ENCODE peak calls at places on chromosomes 16 and 17, in ten cellular contexts. N is mucosa of descending colon; X is left lung; Z is heart right ventricle; P is A549; H is CD8-positive, alpha-beta T cell; D is GM12878; B is thoracic aorta; Y is PC-3; Q is right cardiac atrium. V is an unnamed sample.

GRCh38 chr17:69228576-69228975 is at the start of gene ABCA10:
- ATAC-seq in Y (peak), X (no peak), N (no peak), B (no peak), Q (peak), Z (no peak), H (no peak), D (no peak), P (no peak), V (no peak)

GRCh38 chr16:17063156-17063555 is 407.6 kb downstream of the XYLT1 start:
- ATAC-seq in N (no peak), H (no peak), D (no peak), B (no peak), P (no peak), Z (no peak), Q (no peak), X (no peak), Y (no peak), V (no peak)

GRCh38 chr16:80743273-80743672 is 61.1 kb downstream of the CDYL2 start:
- ATAC-seq in P (no peak), Q (no peak), B (no peak), Y (no peak), D (no peak), H (peak), X (no peak), N (no peak), Z (no peak), V (no peak)

GRCh38 chr16:9275386-9275785 is 183.9 kb downstream of the HAPSTR1 start:
- ATAC-seq in D (no peak), N (peak), Z (no peak), B (no peak), Q (no peak), H (no peak), P (no peak), Y (no peak), X (no peak), V (no peak)

GRCh38 chr16:57244463-57244766 is 644 bp upstream of the ARL2BP start:
- ATAC-seq in Y (no peak), Q (no peak), X (no peak), H (no peak), Z (no peak), N (peak), D (peak), B (peak), P (peak), V (peak)

GRCh38 chr16:57590654-57591085 is 37.8 kb upstream of the ADGRG1 start:
- ATAC-seq in B (no peak), X (peak), P (peak), N (no peak), Q (peak), H (no peak), D (peak), Y (peak), Z (peak), V (no peak)

GRCh38 chr17:16314189-16314588 is 39.1 kb downstream of the CENPV start:
- ATAC-seq in D (no peak), Q (no peak), X (no peak), Z (no peak), N (no peak), B (no peak), Y (no peak), P (no peak), H (no peak), V (no peak)

GRCh38 chr17:78378225-78379133 is at the start of gene PGS1:
- ATAC-seq in Y (peak), D (peak), P (peak), H (peak), N (peak), B (peak), X (peak), Q (peak), Z (peak), V (peak)

GRCh38 chr16:239948-240277 is 5.3 kb downstream of the FAM234A start:
- ATAC-seq in N (no peak), Z (no peak), X (no peak), Y (no peak), B (no peak), D (no peak), Q (no peak), P (no peak), H (no peak), V (no peak)

GRCh38 chr16:70608516-70608915 is 37.8 kb upstream of the IL34 start:
- ATAC-seq in X (no peak), Y (peak), H (no peak), D (no peak), Q (no peak), P (no peak), Z (no peak), N (peak), B (no peak), V (no peak)

GRCh38 chr17:76038050-76038449 is 10.9 kb upstream of the EVPL start:
- ATAC-seq in N (no peak), Y (no peak), X (no peak), P (no peak), B (no peak), Q (no peak), D (no peak), Z (no peak), H (no peak), V (no peak)

GRCh38 chr17:1506649-1507254 is 9.7 kb downstream of the INPP5K start:
- ATAC-seq in Y (no peak), D (no peak), H (no peak), P (no peak), Z (peak), X (no peak), B (no peak), N (no peak), Q (peak), V (no peak)

GRCh38 chr16:626787-627457 is 3.9 kb upstream of the WFIKKN1 start:
- ATAC-seq in N (peak), Z (no peak), H (no peak), Q (no peak), X (peak), D (no peak), Y (peak), P (peak), B (no peak), V (no peak)

GRCh38 chr16:28543072-28543471 is 4.3 kb upstream of the NUPR1 start:
- ATAC-seq in P (no peak), Z (no peak), Y (no peak), N (peak), B (no peak), H (no peak), D (peak), Q (no peak), X (peak), V (no peak)

GRCh38 chr16:56763305-56763916 is 33.5 kb downstream of the NUP93 start:
- ATAC-seq in B (no peak), H (no peak), X (no peak), P (no peak), Q (no peak), D (no peak), Y (no peak), N (peak), Z (no peak), V (no peak)

GRCh38 chr17:35866356-35866950 is 2.2 kb downstream of the HEATR9 start:
- ATAC-seq in D (no peak), X (peak), Q (no peak), N (no peak), P (no peak), H (no peak), Y (no peak), Z (no peak), B (no peak), V (no peak)

GRCh38 chr16:70735141-70735979 is 49.5 kb upstream of the MTSS2 start:
- ATAC-seq in B (no peak), N (peak), Q (peak), X (peak), Z (peak), P (no peak), H (no peak), Y (no peak), D (no peak), V (peak)

DNA sequence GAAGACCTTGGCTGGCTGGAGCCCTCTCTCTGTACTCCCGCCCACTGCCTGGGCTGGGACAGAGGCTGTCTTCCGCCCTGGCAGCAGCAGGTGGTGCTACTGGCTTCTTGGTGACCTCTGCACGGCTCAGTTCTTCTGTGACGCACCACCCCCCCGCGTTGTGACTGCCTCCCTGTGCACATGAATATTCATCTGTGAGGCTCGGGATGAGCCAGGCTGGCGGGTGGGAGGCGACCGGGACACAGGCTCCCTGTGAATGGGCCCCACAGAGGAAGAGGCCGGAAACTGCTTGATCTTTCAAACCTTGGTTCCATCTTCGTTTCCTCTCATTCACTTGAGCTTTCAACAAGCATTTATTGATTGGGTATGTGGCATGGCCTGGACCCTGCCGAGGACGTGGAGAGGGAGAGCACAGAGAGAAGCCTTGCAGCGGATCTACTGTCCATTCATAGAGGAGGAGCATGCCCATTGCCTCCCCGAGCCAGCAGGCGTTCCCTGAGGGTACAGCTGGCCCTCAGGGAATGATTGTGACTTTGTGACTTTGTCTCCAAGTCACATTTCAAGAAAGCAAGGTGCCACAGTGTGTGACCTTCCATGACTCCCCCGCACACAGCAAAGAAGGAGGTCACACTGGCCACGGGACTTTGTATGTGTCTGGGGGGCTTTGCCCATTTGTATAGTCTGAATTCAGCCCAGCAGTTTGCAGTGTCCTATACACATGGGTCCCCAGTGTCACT is 45.0 kb downstream of the B9D1 start:
- ATAC-seq in D (peak), N (peak), X (peak), Q (peak), Z (peak), P (peak), Y (no peak), H (no peak), B (no peak), V (peak)
- H3K4me3 ChIP-seq in D (no peak), N (no peak), X (no peak), Q (no peak), Z (no peak), P (no peak), Y (no peak), H (no peak), B (no peak), V (no peak)

GRCh38 chr16:67109407-67110135 is at the start of gene PHAF1:
- ATAC-seq in H (peak), Q (peak), Z (peak), D (peak), Y (peak), B (peak), P (peak), X (peak), N (peak), V (peak)

GRCh38 chr16:67110136-67110847 is 551 bp downstream of the PHAF1 start:
- ATAC-seq in Q (no peak), Y (peak), H (peak), N (peak), B (peak), X (peak), Z (no peak), D (peak), P (peak), V (no peak)

GRCh38 chr16:67111951-67112444 is 2.3 kb downstream of the PHAF1 start:
- ATAC-seq in H (no peak), Y (no peak), Z (no peak), X (no peak), D (no peak), Q (no peak), B (no peak), N (no peak), P (no peak), V (no peak)

GRCh38 chr16:67108489-67108888 is 1.3 kb upstream of the PHAF1 start:
- ATAC-seq in N (no peak), Y (no peak), D (no peak), Z (no peak), B (no peak), H (no peak), X (no peak), Q (no peak), P (no peak), V (no peak)

GRCh38 chr16:67108931-67109406 is 772 bp upstream of the PHAF1 start:
- ATAC-seq in B (no peak), H (no peak), Z (no peak), X (no peak), N (no peak), D (no peak), Y (no peak), P (no peak), Q (no peak), V (no peak)
- H3K4me3 ChIP-seq in B (peak), H (peak), Z (peak), X (peak), N (no peak), D (peak), Y (peak), P (peak), Q (peak), V (peak)

DNA sequence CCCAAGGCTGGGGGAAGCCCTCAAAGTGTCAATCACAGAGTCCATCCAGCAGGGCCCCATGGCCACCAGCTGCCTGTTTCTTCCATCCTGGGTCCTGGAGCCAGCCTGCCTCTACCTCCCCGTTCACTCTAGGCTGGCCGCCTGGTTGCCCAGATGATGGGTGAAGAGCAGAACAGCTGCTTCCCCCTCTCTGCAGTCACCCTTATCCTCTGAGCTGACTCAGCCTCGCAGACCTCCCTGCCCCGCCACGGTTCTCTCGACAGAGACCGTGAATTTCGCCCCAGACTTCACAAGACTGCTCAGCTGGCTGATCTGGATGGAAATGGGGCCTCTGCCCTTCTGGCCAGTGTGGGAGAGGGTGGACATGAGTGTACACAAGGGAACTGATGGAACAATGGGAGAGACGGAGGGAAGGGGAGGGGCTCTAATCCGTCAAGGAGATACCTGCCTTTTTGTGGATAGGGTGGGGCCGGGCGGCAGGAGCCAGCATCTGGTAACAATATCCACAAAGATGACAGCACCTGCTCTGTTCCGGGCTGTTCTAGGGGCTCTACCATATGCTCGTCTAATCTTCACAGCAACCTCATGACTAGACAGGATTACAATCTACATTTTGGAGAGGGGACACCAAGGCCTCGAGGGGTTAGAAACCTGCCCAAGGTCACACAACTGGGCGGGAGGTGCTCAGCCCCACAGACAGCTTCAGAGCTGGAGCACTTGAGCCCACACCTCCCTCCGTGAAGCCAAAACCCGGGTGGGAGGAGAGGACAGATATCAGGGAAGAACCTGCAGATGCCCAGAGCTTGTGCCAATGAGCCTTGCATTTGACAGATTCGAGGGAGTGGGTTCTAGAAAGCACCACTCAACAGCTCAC is 136.0 kb downstream of the SDK2 start:
- ATAC-seq in Q (no peak), X (no peak), B (no peak), D (no peak), H (no peak), P (no peak), Z (no peak), Y (no peak), N (no peak), V (no peak)
- H3K4me3 ChIP-seq in Q (no peak), X (no peak), B (no peak), D (no peak), H (no peak), P (no peak), Z (no peak), Y (no peak), N (no peak), V (no peak)

GRCh38 chr16:88855176-88855575 is 1.6 kb downstream of the GALNS start:
- ATAC-seq in H (no peak), N (no peak), Y (no peak), P (no peak), B (no peak), Q (no peak), X (no peak), D (no peak), Z (no peak), V (no peak)

GRCh38 chr16:88856828-88857727 is at the start of the genes GALNS and TRAPPC2L:
- ATAC-seq in Y (peak), D (peak), P (peak), Q (peak), H (peak), B (peak), Z (peak), X (peak), N (peak), V (peak)

GRCh38 chr16:88857728-88858339 is 907 bp downstream of the TRAPPC2L start:
- ATAC-seq in H (peak), Z (peak), D (peak), X (peak), Y (peak), Q (peak), B (no peak), P (peak), N (peak), V (peak)

GRCh38 chr16:88855736-88856121 is 1.0 kb downstream of the GALNS start:
- ATAC-seq in Q (no peak), H (no peak), P (no peak), D (no peak), N (no peak), Z (no peak), X (no peak), Y (no peak), B (no peak), V (no peak)

DNA sequence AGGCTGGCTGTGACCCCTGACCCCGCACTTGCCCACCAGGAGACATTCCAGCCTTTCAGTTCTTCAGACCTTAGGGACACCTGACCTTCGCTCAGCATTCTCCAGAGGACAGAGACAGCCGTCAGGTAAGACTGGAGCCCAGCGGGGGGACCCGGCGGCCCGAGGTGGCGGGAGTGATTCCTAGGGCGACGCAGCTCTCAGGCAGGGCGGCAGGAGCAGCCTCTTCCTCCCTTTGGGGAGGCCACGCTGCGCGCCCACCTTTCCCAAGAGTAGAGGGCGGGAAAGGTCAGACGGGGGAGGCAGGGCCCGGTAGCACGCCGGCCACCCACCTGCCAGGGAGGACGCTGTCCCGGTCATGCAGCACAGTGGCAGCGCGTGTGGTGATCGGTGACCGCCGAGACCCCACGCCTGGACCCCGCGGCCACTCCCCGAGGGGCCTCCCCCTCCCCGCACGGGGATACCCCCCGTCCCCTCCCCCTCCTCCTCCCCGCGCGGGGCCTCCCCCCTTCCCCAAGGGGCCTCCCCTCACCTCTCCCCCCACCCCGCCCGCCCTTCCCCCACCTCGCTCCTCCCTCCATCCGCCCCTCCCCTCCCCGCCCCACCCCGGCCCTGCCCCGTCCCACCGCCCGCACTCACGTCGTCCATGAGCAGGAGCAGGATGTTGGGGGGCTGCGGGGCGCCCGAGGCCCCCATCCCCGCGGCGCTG is 472 bp downstream of the GALNS start:
- ATAC-seq in B (peak), N (peak), H (peak), X (peak), Y (peak), Z (peak), D (no peak), P (peak), Q (peak), V (no peak)
- H3K4me3 ChIP-seq in B (peak), N (peak), H (peak), X (peak), Y (peak), Z (peak), D (peak), P (peak), Q (peak), V (peak)

GRCh38 chr17:7253082-7253481 is 1.1 kb downstream of the ELP5 start:
- ATAC-seq in Y (no peak), N (no peak), Z (no peak), B (no peak), H (no peak), Q (no peak), X (no peak), P (no peak), D (no peak), V (no peak)
- H3K4me3 ChIP-seq in Y (peak), N (no peak), Z (peak), B (peak), H (peak), Q (peak), X (peak), P (peak), D (peak), V (peak)

GRCh38 chr17:46181940-46182339 is 11.3 kb downstream of the KANSL1 start:
- ATAC-seq in P (no peak), Z (no peak), X (no peak), B (no peak), Y (no peak), D (no peak), H (no peak), Q (no peak), N (no peak), V (no peak)

GRCh38 chr17:46178550-46179198 is 14.6 kb downstream of the KANSL1 start:
- ATAC-seq in N (no peak), D (peak), X (peak), H (peak), B (no peak), Q (no peak), Z (no peak), P (no peak), Y (peak), V (no peak)

GRCh38 chr17:46180895-46181279 is 12.3 kb downstream of the KANSL1 start:
- ATAC-seq in Z (no peak), P (no peak), D (no peak), Y (no peak), N (no peak), X (no peak), H (no peak), Q (no peak), B (no peak), V (no peak)

GRCh38 chr17:46176975-46177374 is 16.3 kb downstream of the KANSL1 start:
- ATAC-seq in Z (no peak), B (no peak), Q (no peak), Y (no peak), D (no peak), X (peak), H (no peak), P (no peak), N (no peak), V (no peak)

GRCh38 chr17:46179375-46179999 is 13.7 kb downstream of the KANSL1 start:
- ATAC-seq in Z (peak), N (peak), Y (peak), D (peak), Q (peak), B (no peak), H (no peak), P (no peak), X (peak), V (no peak)
- H3K4me3 ChIP-seq in Z (no peak), N (no peak), Y (no peak), D (peak), Q (no peak), B (no peak), H (no peak), P (no peak), X (no peak), V (no peak)

GRCh38 chr17:48816774-48817590 is at the start of gene TTLL6:
- ATAC-seq in Z (peak), X (peak), Y (peak), N (peak), B (no peak), H (peak), Q (peak), P (peak), D (peak), V (peak)
- H3K4me3 ChIP-seq in Z (peak), X (peak), Y (peak), N (peak), B (peak), H (peak), Q (peak), P (peak), D (peak), V (peak)

GRCh38 chr16:2210386-2211365 is at the start of gene BRICD5:
- ATAC-seq in Z (no peak), B (no peak), D (no peak), Q (no peak), N (no peak), H (no peak), P (no peak), X (no peak), Y (no peak), V (no peak)

GRCh38 chr16:2213817-2214720 is 571 bp downstream of the PGP start:
- ATAC-seq in H (no peak), D (no peak), X (no peak), Z (no peak), P (no peak), Q (no peak), N (no peak), B (no peak), Y (no peak), V (no peak)

GRCh38 chr16:2214721-2214970 is at the start of gene PGP:
- ATAC-seq in P (peak), N (peak), Q (peak), X (peak), Y (peak), B (no peak), Z (peak), H (peak), D (no peak), V (no peak)

GRCh38 chr16:2211923-2212347 is 1.3 kb upstream of the BRICD5 start:
- ATAC-seq in B (no peak), Z (no peak), P (no peak), Y (no peak), Q (no peak), X (no peak), N (no peak), D (no peak), H (no peak), V (no peak)

GRCh38 chr16:2212362-2213324 is 2.0 kb upstream of the BRICD5 start:
- ATAC-seq in N (peak), B (no peak), X (peak), Y (peak), D (no peak), Q (no peak), H (no peak), P (no peak), Z (peak), V (no peak)
- H3K4me3 ChIP-seq in N (no peak), B (peak), X (no peak), Y (peak), D (peak), Q (peak), H (no peak), P (peak), Z (peak), V (no peak)

V was measured in gastroesophageal sphincter.